ENCODE peak calls at places on chromosome 2, in five cellular contexts. L is cardiac fibroblast, N is B cell, O is NB4, I is psoas muscle. W is an unnamed sample.
A peak's percentile ranks its signal among the peaks of the same experiment; 100 is the strongest.

GRCh38 chr2:147449323-147450080 is 395.3 kb upstream of the ACVR2A start:
- DNase-seq in L (no peak), N (no peak), O (no peak), I (no peak), W (no peak)

GRCh38 chr2:72887032-72887835 is at the start of gene SPR:
- DNase-seq in L (peak; percentile 67), N (peak; percentile 72), O (peak; percentile 88), I (peak; percentile 84), W (peak; percentile 82)

GRCh38 chr2:161710131-161710915 is 86.1 kb downstream of the SLC4A10 start:
- DNase-seq in L (peak; percentile 1), N (no peak), O (no peak), I (no peak), W (no peak)

GRCh38 chr2:143451622-143452021 is 322.4 kb downstream of the ARHGAP15 start:
- DNase-seq in L (no peak), N (no peak), O (no peak), I (no peak), W (peak; percentile 3)

GRCh38 chr2:47720559-47720958 is 62.4 kb upstream of the MSH6 start:
- DNase-seq in L (no peak), N (no peak), O (no peak), I (no peak), W (no peak)

GRCh38 chr2:180033993-180034894 is 27.1 kb upstream of the CWC22 start:
- DNase-seq in L (peak; percentile 81), N (no peak), O (no peak), I (no peak), W (no peak)

GRCh38 chr2:170377469-170378207 is 199.7 kb downstream of the MYO3B start:
- DNase-seq in L (no peak), N (no peak), O (no peak), I (no peak), W (no peak)

GRCh38 chr2:128058114-128058513 is 30.3 kb upstream of the SAP130 start:
- DNase-seq in L (no peak), N (no peak), O (no peak), I (no peak), W (no peak)

GRCh38 chr2:152894051-152894450 is 175.6 kb downstream of the ARL6IP6 start:
- DNase-seq in L (no peak), N (no peak), O (no peak), I (no peak), W (no peak)

GRCh38 chr2:3487931-3488554 is 31.3 kb downstream of the ADI1 start:
- DNase-seq in L (no peak), N (peak; percentile 9), O (no peak), I (no peak), W (no peak)
- TF ChIP-seq CTCF in L (no peak), N (no peak), O (no peak), I (no peak), W (no peak)

DNA sequence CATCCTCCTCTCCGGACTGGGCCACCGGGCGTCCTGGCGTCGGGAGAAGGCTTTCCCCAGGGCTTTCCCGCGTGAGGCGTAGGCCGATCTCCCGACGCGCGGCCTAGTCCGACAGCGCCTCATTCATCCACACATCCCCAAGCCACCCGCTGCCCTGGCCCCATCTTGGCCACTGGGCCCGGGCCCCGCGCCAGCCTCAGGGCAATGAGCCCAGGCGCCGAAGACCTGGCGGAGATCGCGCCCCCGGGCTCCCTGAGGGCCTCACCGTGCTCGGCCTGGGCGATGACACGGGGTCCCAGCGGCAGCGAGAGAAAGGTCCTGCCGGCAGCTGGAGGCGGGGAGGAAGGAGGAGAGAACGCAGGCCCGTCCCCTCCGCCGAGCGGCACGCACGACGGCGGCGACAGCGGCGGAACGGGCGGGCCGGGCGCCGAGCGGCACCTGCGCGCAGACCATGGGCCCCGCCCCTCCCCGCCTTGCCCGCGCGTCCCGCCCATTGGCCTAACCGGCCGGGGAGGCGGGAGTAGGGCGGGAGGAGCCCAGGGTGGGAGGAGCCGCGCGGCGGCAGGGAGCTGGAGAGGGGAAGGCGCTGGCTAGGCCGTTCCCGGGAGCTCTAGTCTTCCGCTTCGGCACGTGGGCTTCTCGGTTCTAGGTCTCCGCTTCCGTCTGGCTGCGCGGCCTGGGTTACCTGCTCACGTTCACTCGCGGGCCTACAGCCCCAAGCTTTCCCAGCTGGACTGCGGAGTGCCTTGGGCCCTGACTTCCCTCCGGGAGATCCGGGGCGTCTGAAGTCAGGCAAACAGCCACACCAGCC is at the start of gene OLA1:
- DNase-seq in L (peak; percentile 95), N (peak; percentile 98), O (peak; percentile 98), I (peak; percentile 96), W (peak; percentile 99)
- TF ChIP-seq CTCF in L (no peak), N (no peak), O (no peak), I (peak; percentile 7), W (no peak)

GRCh38 chr2:67267238-67267637 is 129.9 kb upstream of the ETAA1 start:
- DNase-seq in L (no peak), N (no peak), O (no peak), I (no peak), W (no peak)
- TF ChIP-seq CTCF in L (no peak), N (no peak), O (no peak), I (no peak), W (no peak)

GRCh38 chr2:113963965-113964364 is 74.1 kb downstream of the ACTR3 start:
- DNase-seq in L (no peak), N (no peak), O (no peak), I (no peak), W (no peak)
- TF ChIP-seq CTCF in L (no peak), N (no peak), O (no peak), I (no peak), W (no peak)

GRCh38 chr2:117917223-117917917 is 96.5 kb downstream of the CCDC93 start:
- DNase-seq in L (peak; percentile 13), N (no peak), O (no peak), I (no peak), W (no peak)
- TF ChIP-seq CTCF in L (peak; percentile 37), N (no peak), O (peak; percentile 3), I (no peak), W (no peak)

GRCh38 chr2:178306351-178307073 is 112.2 kb downstream of the OSBPL6 start:
- DNase-seq in L (peak; percentile 61), N (no peak), O (peak; percentile 71), I (no peak), W (peak; percentile 32)
- TF ChIP-seq CTCF in L (peak; percentile 80), N (peak; percentile 28), O (peak; percentile 79), I (peak; percentile 45), W (peak; percentile 77)

DNA sequence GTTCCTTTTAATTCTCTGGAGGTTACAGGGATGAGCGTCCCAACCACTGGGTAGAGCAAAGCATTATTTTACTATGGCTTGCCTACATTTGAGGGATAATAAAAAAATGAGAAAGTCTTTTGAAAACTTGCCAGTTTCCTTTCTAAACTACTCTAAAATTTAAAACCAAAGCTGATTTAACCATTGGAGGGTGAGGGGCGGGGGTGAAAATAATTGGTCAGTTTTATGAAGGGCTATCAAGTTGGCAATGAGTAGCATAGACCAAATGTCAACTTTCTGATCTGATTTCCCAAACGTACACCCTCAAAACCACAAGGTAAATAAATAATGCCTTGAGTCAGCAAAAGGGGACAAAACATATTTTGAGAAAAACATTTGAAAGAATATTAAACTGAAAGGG is 85.7 kb upstream of the STK17B start:
- DNase-seq in L (no peak), N (no peak), O (no peak), I (no peak), W (no peak)
- TF ChIP-seq CTCF in L (no peak), N (no peak), O (no peak), I (no peak), W (no peak)

GRCh38 chr2:214591359-214591758 is 180.5 kb downstream of the VWC2L start:
- DNase-seq in L (no peak), N (no peak), O (peak; percentile 25), I (no peak), W (no peak)

DNA sequence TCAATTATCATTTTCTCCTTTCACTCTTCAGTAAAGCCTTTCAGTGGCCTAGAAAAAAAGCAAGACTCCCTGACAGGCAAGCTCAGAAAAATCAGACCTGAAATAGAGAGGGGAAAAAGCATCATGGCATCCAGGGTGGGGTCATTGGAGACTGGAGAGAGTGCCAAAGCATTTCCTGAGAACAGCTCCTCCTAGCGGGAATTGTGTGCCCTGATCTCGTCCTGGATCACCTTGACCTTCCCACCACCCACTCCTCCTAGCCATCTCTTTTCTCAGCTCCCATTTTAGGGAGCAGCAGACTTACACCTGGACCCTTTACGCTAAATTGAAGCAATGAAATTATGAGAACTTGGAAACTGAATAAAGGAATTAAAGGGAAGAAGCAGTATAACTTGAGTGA is 176.6 kb downstream of the VWC2L start:
- DNase-seq in L (no peak), N (no peak), O (peak; percentile 27), I (no peak), W (no peak)
- TF ChIP-seq CTCF in L (no peak), N (no peak), O (peak; percentile 59), I (no peak), W (peak; percentile 33)

DNA sequence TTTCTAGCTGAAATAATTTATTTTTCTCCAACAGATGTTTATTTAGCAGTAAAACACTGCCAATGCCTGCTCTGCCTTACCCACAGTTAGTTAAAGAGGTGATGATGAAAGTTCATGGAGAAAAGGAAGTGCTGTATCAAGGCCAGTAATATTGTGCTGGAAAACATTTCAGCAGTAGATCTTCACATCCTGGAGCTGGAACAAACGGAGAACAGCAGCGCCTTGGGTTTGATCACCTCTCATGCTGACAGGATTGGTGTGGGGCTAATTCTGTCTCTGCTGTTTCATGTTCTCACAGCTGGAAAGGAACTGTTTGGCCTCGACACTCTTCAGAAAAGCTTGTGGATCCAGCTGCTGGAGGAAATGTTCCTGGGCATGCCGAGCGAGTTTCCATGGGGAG is 61.5 kb upstream of the RPE start:
- DNase-seq in L (peak; percentile 5), N (no peak), O (no peak), I (no peak), W (no peak)
- TF ChIP-seq CTCF in L (no peak), N (no peak), O (no peak), I (no peak), W (no peak)